ENCODE peak calls at places on chromosome 18, in eight cellular contexts. One of them, this sample, is unnamed.

GRCh38 chr18:7116001-7116831 is 1.4 kb downstream of the LAMA1 start:
- DNase-seq in SK-N-DZ: peak
- DNase-seq in IMR-90: peak
- DNase-seq in GM23248: peak
- DNase-seq in HFFc6: no peak
- DNase-seq in colonic mucosa: no peak
- DNase-seq in CD8-positive, alpha-beta T cell: no peak
- DNase-seq in NCI-H460: no peak
- DNase-seq in this sample: no peak

GRCh38 chr18:80189197-80189865 is 58.0 kb downstream of the PARD6G start:
- DNase-seq in SK-N-DZ: no peak
- DNase-seq in IMR-90: no peak
- DNase-seq in GM23248: no peak
- DNase-seq in HFFc6: no peak
- DNase-seq in colonic mucosa: no peak
- DNase-seq in CD8-positive, alpha-beta T cell: no peak
- DNase-seq in NCI-H460: no peak
- DNase-seq in this sample: no peak

GRCh38 chr18:49677081-49677480 is 115.2 kb downstream of the LIPG start:
- DNase-seq in SK-N-DZ: no peak
- DNase-seq in IMR-90: no peak
- DNase-seq in GM23248: no peak
- DNase-seq in HFFc6: no peak
- DNase-seq in colonic mucosa: no peak
- DNase-seq in CD8-positive, alpha-beta T cell: no peak
- DNase-seq in NCI-H460: no peak
- DNase-seq in this sample: no peak

GRCh38 chr18:8833480-8833879 is 128.1 kb downstream of the MTCL1 start:
- DNase-seq in SK-N-DZ: no peak
- DNase-seq in IMR-90: no peak
- DNase-seq in GM23248: no peak
- DNase-seq in HFFc6: no peak
- DNase-seq in colonic mucosa: no peak
- DNase-seq in CD8-positive, alpha-beta T cell: no peak
- DNase-seq in NCI-H460: no peak
- DNase-seq in this sample: no peak

GRCh38 chr18:24111936-24112335 is 26.9 kb upstream of the CABYR start:
- DNase-seq in SK-N-DZ: no peak
- DNase-seq in IMR-90: no peak
- DNase-seq in GM23248: no peak
- DNase-seq in HFFc6: no peak
- DNase-seq in colonic mucosa: no peak
- DNase-seq in CD8-positive, alpha-beta T cell: no peak
- DNase-seq in NCI-H460: no peak
- DNase-seq in this sample: no peak

GRCh38 chr18:12422936-12423335 is 15.2 kb downstream of the PRELID3A start:
- DNase-seq in SK-N-DZ: no peak
- DNase-seq in IMR-90: no peak
- DNase-seq in GM23248: no peak
- DNase-seq in HFFc6: no peak
- DNase-seq in colonic mucosa: no peak
- DNase-seq in CD8-positive, alpha-beta T cell: no peak
- DNase-seq in NCI-H460: no peak
- DNase-seq in this sample: no peak

GRCh38 chr18:13628211-13628610 is 98.1 kb downstream of the FAM210A start:
- DNase-seq in SK-N-DZ: no peak
- DNase-seq in IMR-90: no peak
- DNase-seq in GM23248: no peak
- DNase-seq in HFFc6: no peak
- DNase-seq in colonic mucosa: no peak
- DNase-seq in CD8-positive, alpha-beta T cell: no peak
- DNase-seq in NCI-H460: no peak
- DNase-seq in this sample: no peak

GRCh38 chr18:32674491-32674890 is 98.3 kb downstream of the KLHL14 start:
- DNase-seq in SK-N-DZ: no peak
- DNase-seq in IMR-90: no peak
- DNase-seq in GM23248: peak
- DNase-seq in HFFc6: no peak
- DNase-seq in colonic mucosa: no peak
- DNase-seq in CD8-positive, alpha-beta T cell: no peak
- DNase-seq in NCI-H460: no peak
- DNase-seq in this sample: no peak

GRCh38 chr18:55983433-55983832 is 395.4 kb upstream of the TCF4 start:
- DNase-seq in SK-N-DZ: no peak
- DNase-seq in IMR-90: peak
- DNase-seq in GM23248: peak
- DNase-seq in HFFc6: peak
- DNase-seq in colonic mucosa: no peak
- DNase-seq in CD8-positive, alpha-beta T cell: no peak
- DNase-seq in NCI-H460: no peak
- DNase-seq in this sample: no peak

This sample was measured in left lobe of liver.